ENCODE peak calls at places on chromosomes 2 and 18, in ten cellular contexts. P is hepatocyte, V is neural progenitor cell, W is PC-3, T is tibial artery, A is gastrocnemius medialis, J is ovary, N is astrocyte, D is colonic mucosa, Q is SK-N-SH. U is an unnamed sample. For H3K4me1, the result is how much of the 10 kb centered on the place peaks cover.

GRCh38 chr2:33215299-33215698 is 261.1 kb upstream of the RASGRP3 start:
- DNase-seq in P (peak), V (no peak), W (peak), T (no peak), A (peak), J (peak), N (peak), D (no peak), Q (no peak), U (peak)

GRCh38 chr2:71548589-71549485 is 95.5 kb downstream of the DYSF start:
- DNase-seq in P (peak), V (peak), W (peak), T (peak), A (peak), J (peak), N (no peak), D (peak), Q (peak), U (peak)

GRCh38 chr18:12904012-12904516 is 20.0 kb upstream of the PTPN2 start:
- DNase-seq in P (no peak), V (no peak), W (no peak), T (no peak), A (no peak), J (peak), N (no peak), D (no peak), Q (no peak), U (no peak)

GRCh38 chr2:26582890-26583289 is 58.3 kb downstream of the CIB4 start:
- DNase-seq in P (no peak), V (no peak), W (no peak), T (no peak), A (no peak), J (no peak), N (no peak), D (no peak), Q (peak), U (no peak)

GRCh38 chr2:221075203-221075602 is 496.9 kb downstream of the EPHA4 start:
- DNase-seq in P (no peak), V (no peak), W (peak), T (no peak), A (no peak), J (no peak), N (peak), D (no peak), Q (no peak), U (no peak)

GRCh38 chr2:172429351-172429968 is 2.1 kb downstream of the ITGA6 start:
- DNase-seq in P (peak), V (peak), W (peak), T (no peak), A (no peak), J (no peak), N (no peak), D (no peak), Q (no peak), U (no peak)

GRCh38 chr2:70708376-70709199 is 59.4 kb downstream of the ADD2 start:
- DNase-seq in P (no peak), V (no peak), W (peak), T (no peak), A (no peak), J (no peak), N (peak), D (no peak), Q (no peak), U (no peak)

GRCh38 chr2:169328785-169329184 is 33.5 kb downstream of the LRP2 start:
- DNase-seq in P (no peak), V (no peak), W (no peak), T (no peak), A (no peak), J (no peak), N (no peak), D (no peak), Q (no peak), U (no peak)

GRCh38 chr2:6823111-6823510 is 42.6 kb downstream of the CMPK2 start:
- DNase-seq in P (no peak), V (no peak), W (no peak), T (no peak), A (no peak), J (no peak), N (peak), D (no peak), Q (no peak), U (no peak)

GRCh38 chr18:13321923-13322322 is 103.4 kb downstream of the LDLRAD4 start:
- DNase-seq in P (no peak), V (no peak), W (no peak), T (no peak), A (no peak), J (no peak), N (no peak), D (no peak), Q (no peak), U (no peak)

GRCh38 chr18:23640023-23640422 is 22.7 kb downstream of the ANKRD29 start:
- DNase-seq in P (peak), V (no peak), W (no peak), T (no peak), A (no peak), J (no peak), N (no peak), D (no peak), Q (no peak), U (no peak)

GRCh38 chr18:8052237-8052701 is 485.2 kb downstream of the PTPRM start:
- DNase-seq in P (no peak), V (no peak), W (peak), T (no peak), A (no peak), J (no peak), N (no peak), D (no peak), Q (no peak), U (no peak)

GRCh38 chr2:104851236-104852160 is 2.4 kb upstream of the POU3F3 start:
- DNase-seq in P (no peak), V (no peak), W (no peak), T (no peak), A (no peak), J (no peak), N (no peak), D (no peak), Q (no peak), U (no peak)

GRCh38 chr2:171541202-171541884 is 19.1 kb downstream of the CYBRD1 start:
- DNase-seq in P (no peak), V (no peak), W (peak), T (no peak), A (no peak), J (no peak), N (no peak), D (no peak), Q (no peak), U (no peak)

GRCh38 chr2:24809316-24810007 is 16.2 kb downstream of the CENPO start:
- DNase-seq in P (no peak), V (no peak), W (peak), T (no peak), A (no peak), J (no peak), N (no peak), D (no peak), Q (no peak), U (no peak)

GRCh38 chr18:44742126-44742525 is 61.4 kb downstream of the SETBP1 start:
- DNase-seq in P (no peak), V (no peak), W (no peak), T (no peak), A (no peak), J (no peak), N (no peak), D (no peak), Q (no peak), U (no peak)

GRCh38 chr2:99974275-99974674 is 168.1 kb downstream of the AFF3 start:
- DNase-seq in P (peak), V (peak), W (peak), T (no peak), A (no peak), J (no peak), N (peak), D (no peak), Q (peak), U (no peak)

GRCh38 chr2:12704378-12704777 is 12.4 kb upstream of the TRIB2 start:
- DNase-seq in P (no peak), V (no peak), W (peak), T (no peak), A (no peak), J (no peak), N (no peak), D (no peak), Q (no peak), U (no peak)
- H3K4me1 ChIP-seq in P (under half), V (under half), W (half or more), T (under half), A (under half), J (under half), N (under half), D (under half), Q (under half), U (under half)

GRCh38 chr18:77002496-77002895 is 130.1 kb downstream of the MBP start:
- DNase-seq in P (no peak), V (no peak), W (no peak), T (no peak), A (no peak), J (no peak), N (no peak), D (no peak), Q (no peak), U (no peak)
- H3K4me1 ChIP-seq in P (under half), V (under half), W (under half), T (under half), A (under half), J (under half), N (under half), D (under half), Q (under half), U (under half)

GRCh38 chr2:160417745-160418397 is 75.7 kb downstream of the RBMS1 start:
- DNase-seq in P (peak), V (peak), W (peak), T (no peak), A (no peak), J (no peak), N (peak), D (no peak), Q (no peak), U (no peak)
- H3K4me1 ChIP-seq in P (under half), V (under half), W (half or more), T (under half), A (under half), J (under half), N (under half), D (under half), Q (under half), U (under half)

DNA sequence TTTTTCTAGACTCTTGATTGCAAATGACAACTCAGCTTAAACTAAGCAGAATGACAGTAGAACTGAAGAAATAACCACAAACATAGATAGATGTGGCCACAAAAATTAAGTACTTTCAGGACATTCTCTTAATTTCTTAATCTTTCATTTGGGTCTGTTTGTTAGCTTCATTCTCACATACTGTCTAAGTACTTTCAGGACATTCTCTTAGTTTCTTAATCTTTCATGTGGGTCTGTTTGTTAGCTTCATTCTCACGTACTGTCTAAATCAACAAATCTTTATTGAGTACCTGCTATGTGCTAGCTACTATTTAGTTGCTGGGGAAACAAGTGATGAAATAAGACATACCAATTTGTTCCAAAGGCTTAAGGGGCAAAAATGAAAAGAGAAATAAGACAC is 35.1 kb downstream of the FAM117B start:
- DNase-seq in P (no peak), V (no peak), W (no peak), T (no peak), A (no peak), J (no peak), N (peak), D (no peak), Q (no peak), U (no peak)
- H3K4me1 ChIP-seq in P (under half), V (under half), W (under half), T (under half), A (under half), J (under half), N (under half), D (under half), Q (under half), U (under half)

DNA sequence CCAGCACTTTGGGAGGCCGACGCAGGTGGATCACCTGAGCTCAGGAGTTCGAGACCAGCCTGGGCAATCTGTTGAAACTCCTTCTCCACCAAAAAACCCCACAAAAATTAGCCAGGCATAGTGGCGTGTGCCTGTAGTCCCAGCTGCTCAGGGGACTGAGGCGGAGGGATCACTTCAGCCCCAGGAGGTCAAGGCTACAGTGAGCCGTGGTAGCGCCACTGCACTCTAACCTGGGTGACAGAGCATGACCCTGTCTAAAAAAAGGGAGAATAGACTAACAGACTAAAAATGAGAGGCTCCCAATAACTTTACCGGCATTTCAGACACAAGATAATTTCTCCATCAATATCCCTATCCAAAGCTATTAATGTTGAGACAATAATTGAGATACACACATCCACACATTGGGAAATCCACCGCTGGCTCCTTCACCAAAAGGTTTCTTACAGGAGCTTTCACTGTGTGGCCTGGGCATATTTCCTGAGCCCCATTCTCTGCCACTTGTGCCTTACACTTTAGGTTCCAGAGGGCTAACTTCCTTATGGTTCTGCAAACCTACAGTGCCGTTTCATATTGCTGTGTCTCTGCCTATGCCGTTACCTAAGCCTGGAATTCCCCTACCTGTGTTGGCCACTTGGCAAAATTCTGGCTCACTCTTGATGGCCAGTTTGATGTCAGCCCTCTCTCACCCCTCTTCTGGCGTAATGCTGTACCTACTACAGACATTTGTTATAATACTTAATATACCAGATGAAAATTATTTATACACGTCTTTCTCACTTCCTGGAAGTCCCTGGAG is 115.8 kb upstream of the ZFP36L2 start:
- DNase-seq in P (no peak), V (no peak), W (no peak), T (no peak), A (no peak), J (no peak), N (no peak), D (no peak), Q (no peak), U (no peak)
- H3K4me1 ChIP-seq in P (under half), V (under half), W (under half), T (under half), A (half or more), J (under half), N (half or more), D (under half), Q (under half), U (under half)

U was measured in tibial nerve.